ENCODE peak calls at places on chromosomes 13 and 19, in seven cellular contexts. V, T, B, I, Z, F and M are unnamed samples.

GRCh38 chr13:84605927-84606326 is 723.7 kb upstream of the SLITRK1 start:
- DNase-seq in V (no peak), T (no peak), B (no peak), I (no peak), Z (no peak), F (no peak), M (no peak)

GRCh38 chr19:18428837-18429674 is 8.9 kb downstream of the ISYNA1 start:
- DNase-seq in V (no peak), T (peak), B (peak), I (peak), Z (peak), F (peak), M (peak)

GRCh38 chr13:106357198-106357597 is 178.3 kb downstream of the EFNB2 start:
- DNase-seq in V (no peak), T (no peak), B (no peak), I (peak), Z (no peak), F (no peak), M (no peak)

GRCh38 chr19:18388328-18389094 is 2.6 kb downstream of the GDF15 start:
- DNase-seq in V (no peak), T (peak), B (peak), I (peak), Z (peak), F (peak), M (peak)

GRCh38 chr19:10884273-10884672 is 12.9 kb downstream of the CARM1 start:
- DNase-seq in V (no peak), T (no peak), B (no peak), I (peak), Z (no peak), F (no peak), M (no peak)

GRCh38 chr13:93925976-93926375 is 553.5 kb downstream of the DCT start:
- DNase-seq in V (no peak), T (no peak), B (no peak), I (no peak), Z (no peak), F (no peak), M (no peak)

GRCh38 chr19:3986260-3987041 is 1.2 kb upstream of the EEF2 start:
- DNase-seq in V (no peak), T (peak), B (peak), I (peak), Z (peak), F (no peak), M (no peak)

GRCh38 chr19:7505682-7506384 is 10.1 kb upstream of the ZNF358 start:
- DNase-seq in V (no peak), T (no peak), B (peak), I (no peak), Z (no peak), F (no peak), M (no peak)

GRCh38 chr19:661427-662196 is 1.4 kb downstream of the RNF126 start:
- DNase-seq in V (no peak), T (no peak), B (no peak), I (no peak), Z (no peak), F (peak), M (no peak)

GRCh38 chr13:71137106-71137505 is 729.9 kb downstream of the DACH1 start:
- DNase-seq in V (no peak), T (no peak), B (no peak), I (no peak), Z (no peak), F (no peak), M (no peak)

GRCh38 chr19:46644720-46645119 is 8.7 kb upstream of the GNG8 start:
- DNase-seq in V (no peak), T (no peak), B (no peak), I (no peak), Z (no peak), F (no peak), M (no peak)